ENCODE peak calls at places on chromosomes 7 and 10, in four cellular contexts. B is K562, P is HepG2, Q is GM12878. O is an unnamed sample.

GRCh38 chr10:133242611-133243356 is 5.1 kb downstream of the VENTX start:
- DNase-seq in Q (no peak), B (no peak), P (no peak), O (no peak)

GRCh38 chr10:3452683-3453388 is 280.3 kb upstream of the PITRM1 start:
- DNase-seq in P (no peak), Q (no peak), B (no peak), O (no peak)

GRCh38 chr7:105691029-105691691 is 109.9 kb upstream of the EFCAB10 start:
- DNase-seq in P (no peak), Q (no peak), B (no peak), O (no peak)

GRCh38 chr7:87564290-87564963 is 36.3 kb downstream of the ABCB1 start:
- DNase-seq in P (peak), B (no peak), Q (no peak), O (peak)

GRCh38 chr7:128939075-128939860 is 1.5 kb downstream of the IRF5 start:
- DNase-seq in P (no peak), B (no peak), Q (peak), O (no peak)

GRCh38 chr7:116258734-116259133 is 48.4 kb downstream of the TES start:
- DNase-seq in Q (peak), P (peak), B (peak), O (peak)

GRCh38 chr10:86730227-86730626 is 26.2 kb upstream of the BMPR1A start:
- DNase-seq in Q (no peak), P (peak), B (no peak), O (no peak)

GRCh38 chr7:83427929-83428328 is 221.0 kb downstream of the SEMA3E start:
- DNase-seq in B (no peak), Q (no peak), P (no peak), O (no peak)

GRCh38 chr7:84245831-84246230 is 51.2 kb upstream of the SEMA3A start:
- DNase-seq in B (no peak), P (peak), Q (no peak), O (no peak)

GRCh38 chr7:106693659-106694353 is 32.8 kb upstream of the CCDC71L start:
- DNase-seq in B (no peak), P (no peak), Q (no peak), O (no peak)

GRCh38 chr7:103660455-103661371 is 214.7 kb upstream of the SLC26A5 start:
- DNase-seq in P (peak), Q (no peak), B (no peak), O (no peak)
- TF ChIP-seq FOXK2 in P (peak), Q (no peak), B (peak), O (no peak)

GRCh38 chr7:127828843-127829502 is 177.0 kb downstream of the SND1 start:
- DNase-seq in B (no peak), P (no peak), Q (no peak), O (no peak)
- TF ChIP-seq TARDBP in B (no peak), P (no peak), Q (no peak), O (no peak)

GRCh38 chr7:48096273-48096672 is 7.2 kb downstream of the UPP1 start:
- DNase-seq in Q (no peak), B (no peak), P (no peak), O (no peak)
- TF ChIP-seq FOXK2 in Q (no peak), B (no peak), P (no peak), O (no peak)

DNA sequence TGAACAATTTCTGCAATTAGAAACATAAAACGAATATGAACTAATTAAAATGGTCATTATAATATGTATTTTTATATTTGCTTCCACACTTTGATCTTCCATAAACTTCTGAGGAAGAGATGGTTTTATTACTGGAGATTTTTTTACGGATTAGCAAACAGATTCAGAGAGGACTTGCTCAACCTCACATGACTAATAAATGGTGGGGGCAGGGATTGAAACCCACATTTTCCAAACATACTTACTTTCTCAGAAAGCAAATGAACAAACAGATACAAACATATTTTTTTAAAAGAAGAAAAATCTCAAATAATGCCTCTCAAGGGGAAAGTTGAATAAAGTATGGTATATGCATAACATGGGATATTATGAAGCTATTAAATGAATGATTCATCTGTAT is 18.3 kb downstream of the ANKMY2 start:
- DNase-seq in B (no peak), P (no peak), Q (no peak), O (no peak)
- TF ChIP-seq TARDBP in B (no peak), P (no peak), Q (no peak), O (no peak)

GRCh38 chr10:113958631-113959382 is 84.9 kb upstream of the ADRB1 start:
- DNase-seq in Q (no peak), B (no peak), P (peak), O (no peak)

GRCh38 chr10:113959383-113959760 is 84.3 kb upstream of the ADRB1 start:
- DNase-seq in B (no peak), P (no peak), Q (no peak), O (no peak)

GRCh38 chr10:113960617-113961260 is 82.9 kb upstream of the ADRB1 start:
- DNase-seq in B (no peak), P (peak), Q (no peak), O (no peak)

GRCh38 chr10:113953505-113954272 is 90.0 kb upstream of the ADRB1 start:
- DNase-seq in Q (no peak), P (no peak), B (peak), O (no peak)

GRCh38 chr10:113957013-113957412 is 86.7 kb upstream of the ADRB1 start:
- DNase-seq in P (peak), B (no peak), Q (no peak), O (no peak)
- TF ChIP-seq FOXK2 in P (no peak), B (no peak), Q (no peak), O (no peak)

GRCh38 chr10:103718247-103718620 is 137.1 kb downstream of the SH3PXD2A start:
- DNase-seq in P (no peak), B (no peak), Q (no peak), O (no peak)
- TF ChIP-seq TARDBP in P (no peak), B (no peak), Q (no peak), O (no peak)

GRCh38 chr7:101373812-101374612 is 11.3 kb downstream of the COL26A1 start:
- DNase-seq in B (no peak), Q (no peak), P (no peak), O (no peak)
- TF ChIP-seq FOXK2 in B (no peak), Q (no peak), P (no peak), O (no peak)

GRCh38 chr7:158309844-158310763 is 277.5 kb downstream of the PTPRN2 start:
- DNase-seq in B (no peak), Q (no peak), P (no peak), O (no peak)
- TF ChIP-seq TARDBP in B (no peak), Q (no peak), P (no peak), O (no peak)